ENCODE peak calls at places on chromosomes 5 and 9, in six cellular contexts. L is A549, G is NB4, W is endothelial cell of umbilical vein, N is GM12878, C is HepG2. M is an unnamed sample.
A peak's percentile ranks its signal among the peaks of the same experiment; 100 is the strongest.

GRCh38 chr9:121634800-121635261 is 16.6 kb upstream of the DAB2IP start:
- DNase-seq in L (peak; percentile 46), G (peak; percentile 61), W (peak; percentile 25), N (no peak), C (peak; percentile 57), M (peak; percentile 55)

GRCh38 chr5:168269950-168270349 is 21.5 kb upstream of the WWC1 start:
- DNase-seq in L (peak; percentile 56), G (no peak), W (no peak), N (no peak), C (no peak), M (peak; percentile 29)

GRCh38 chr9:138016406-138017187 is 139.0 kb downstream of the CACNA1B start:
- DNase-seq in L (no peak), G (no peak), W (no peak), N (no peak), C (no peak), M (no peak)

GRCh38 chr5:3177338-3177737 is 418.3 kb upstream of the IRX1 start:
- DNase-seq in L (no peak), G (no peak), W (no peak), N (no peak), C (no peak), M (no peak)

GRCh38 chr9:78314953-78315870 is 18.3 kb downstream of the PSAT1 start:
- DNase-seq in L (no peak), G (no peak), W (peak; percentile 50), N (no peak), C (no peak), M (no peak)

GRCh38 chr5:150787659-150788058 is 9.1 kb downstream of the SMIM3 start:
- DNase-seq in L (no peak), G (peak; percentile 64), W (no peak), N (no peak), C (no peak), M (no peak)

GRCh38 chr9:14433841-14434511 is 120.0 kb upstream of the NFIB start:
- DNase-seq in L (peak; percentile 76), G (peak; percentile 61), W (no peak), N (no peak), C (peak; percentile 20), M (peak; percentile 7)

GRCh38 chr5:42423285-42424152 is at the start of gene GHR:
- DNase-seq in L (peak; percentile 85), G (peak; percentile 33), W (peak; percentile 89), N (no peak), C (peak; percentile 72), M (peak; percentile 66)

GRCh38 chr9:19994296-19994695 is 205.5 kb upstream of the SLC24A2 start:
- DNase-seq in L (no peak), G (no peak), W (no peak), N (no peak), C (no peak), M (no peak)

GRCh38 chr9:110206388-110206787 is 1.6 kb downstream of the C9orf152 start:
- DNase-seq in L (no peak), G (no peak), W (no peak), N (no peak), C (no peak), M (no peak)

GRCh38 chr9:14043491-14043890 is 270.4 kb downstream of the NFIB start:
- DNase-seq in L (no peak), G (no peak), W (no peak), N (no peak), C (no peak), M (no peak)

GRCh38 chr9:95089916-95090791 is 227.4 kb downstream of the FANCC start:
- DNase-seq in L (peak; percentile 46), G (no peak), W (no peak), N (no peak), C (no peak), M (no peak)

GRCh38 chr5:57307516-57307915 is 133.7 kb downstream of the GPBP1 start:
- DNase-seq in L (no peak), G (no peak), W (no peak), N (no peak), C (no peak), M (no peak)

GRCh38 chr5:36733183-36733582 is 126.8 kb downstream of the SLC1A3 start:
- DNase-seq in L (no peak), G (no peak), W (no peak), N (no peak), C (no peak), M (no peak)

GRCh38 chr9:132698989-132699388 is 28.7 kb downstream of the GTF3C4 start:
- DNase-seq in L (no peak), G (no peak), W (peak; percentile 93), N (no peak), C (no peak), M (no peak)

GRCh38 chr9:132697230-132697629 is 27.0 kb downstream of the GTF3C4 start:
- DNase-seq in L (peak; percentile 21), G (no peak), W (no peak), N (no peak), C (no peak), M (no peak)

GRCh38 chr9:132699926-132700325 is 29.7 kb downstream of the GTF3C4 start:
- DNase-seq in L (no peak), G (no peak), W (peak; percentile 35), N (no peak), C (no peak), M (no peak)

GRCh38 chr9:132694144-132694543 is 23.9 kb downstream of the GTF3C4 start:
- DNase-seq in L (peak; percentile 24), G (peak; percentile 61), W (no peak), N (no peak), C (no peak), M (peak; percentile 27)
- TF ChIP-seq MYC in L (no peak), G (no peak), W (no peak), N (no peak), C (no peak), M (no peak)

DNA sequence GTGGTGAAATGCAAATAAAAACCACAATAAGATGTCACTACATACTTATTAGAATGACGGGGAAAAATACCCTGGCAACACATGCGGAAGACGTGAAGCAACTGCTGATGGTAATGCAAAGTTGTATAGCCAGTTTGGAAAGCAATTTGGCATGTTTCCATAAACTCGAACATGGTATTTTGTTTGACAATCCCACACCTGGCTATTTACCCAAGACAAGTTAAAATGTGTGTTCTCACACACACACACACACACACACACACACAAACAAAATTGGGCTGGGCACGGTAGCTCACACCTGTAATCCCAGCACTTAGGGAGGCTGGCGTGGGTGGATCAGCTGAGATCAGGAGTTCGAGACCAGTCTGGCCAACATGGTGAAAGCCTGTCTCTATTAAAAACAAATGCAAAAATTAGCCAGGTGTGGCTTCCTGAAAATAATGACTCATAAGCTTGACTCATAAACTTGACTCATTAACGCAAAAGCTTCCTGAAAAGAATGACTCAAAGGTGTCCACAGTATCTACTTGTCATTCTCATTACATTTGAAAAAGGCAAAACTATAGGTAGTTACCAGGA is 456.5 kb downstream of the CDH18 start:
- DNase-seq in L (no peak), G (no peak), W (no peak), N (no peak), C (no peak), M (no peak)
- TF ChIP-seq MYC in L (no peak), G (no peak), W (no peak), N (no peak), C (no peak), M (no peak)

GRCh38 chr9:113649054-113649453 is 185.5 kb downstream of the RGS3 start:
- DNase-seq in L (no peak), G (no peak), W (peak; percentile 64), N (no peak), C (no peak), M (no peak)

GRCh38 chr9:113649855-113650206 is 186.3 kb downstream of the RGS3 start:
- DNase-seq in L (no peak), G (no peak), W (no peak), N (no peak), C (no peak), M (no peak)

GRCh38 chr9:113651896-113652295 is 188.4 kb downstream of the RGS3 start:
- DNase-seq in L (no peak), G (no peak), W (no peak), N (no peak), C (no peak), M (no peak)

GRCh38 chr9:113648586-113648985 is 185.1 kb downstream of the RGS3 start:
- DNase-seq in L (no peak), G (no peak), W (no peak), N (no peak), C (no peak), M (no peak)

GRCh38 chr9:113650207-113651131 is 186.9 kb downstream of the RGS3 start:
- DNase-seq in L (peak; percentile 78), G (no peak), W (peak; percentile 86), N (no peak), C (peak; percentile 94), M (no peak)
- TF ChIP-seq MYC in L (peak; percentile 23), G (no peak), W (peak; percentile 91), N (no peak), C (peak; percentile 97), M (no peak)

DNA sequence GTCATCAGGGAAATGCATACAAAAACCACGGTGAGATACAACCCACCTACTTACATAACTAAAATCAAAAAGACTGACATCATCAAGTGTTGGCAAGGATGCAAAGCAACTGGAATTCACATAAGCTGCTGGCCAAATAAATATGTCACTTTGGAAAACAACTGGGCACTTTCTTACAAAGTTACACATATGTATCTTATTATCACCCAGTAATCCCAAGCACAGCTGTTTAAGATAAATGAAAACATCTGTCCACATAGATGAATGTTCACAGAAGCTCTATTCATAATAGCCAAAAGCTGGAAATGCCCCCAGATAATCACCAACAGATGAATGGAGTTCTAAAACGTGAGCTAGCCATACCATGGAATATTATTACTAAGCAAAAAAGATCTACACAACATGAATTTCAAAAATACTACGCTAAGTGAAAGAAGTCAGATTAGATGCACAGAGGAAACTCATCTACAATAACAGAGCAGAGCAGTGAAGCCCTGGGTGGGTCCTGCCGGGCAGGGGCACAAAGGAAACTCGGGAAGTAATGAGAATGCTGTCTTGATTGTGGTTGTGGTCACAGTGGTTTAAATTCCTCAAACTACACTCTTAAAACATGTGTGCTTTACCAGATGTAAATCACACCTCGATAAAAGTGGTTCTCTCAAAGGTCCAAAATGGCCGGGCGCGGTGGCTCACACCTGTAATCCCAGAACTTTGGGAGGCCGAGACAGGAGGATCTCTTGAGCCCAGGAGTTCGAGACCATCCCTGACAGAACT is 8.5 kb downstream of the CAMSAP1 start:
- DNase-seq in L (no peak), G (no peak), W (no peak), N (no peak), C (no peak), M (no peak)
- TF ChIP-seq MYC in L (no peak), G (no peak), W (no peak), N (no peak), C (no peak), M (no peak)

GRCh38 chr5:115096034-115096769 is 73.5 kb downstream of the TRIM36 start:
- DNase-seq in L (no peak), G (peak; percentile 6), W (no peak), N (no peak), C (no peak), M (no peak)

GRCh38 chr5:115097236-115097635 is 72.5 kb downstream of the TRIM36 start:
- DNase-seq in L (no peak), G (no peak), W (no peak), N (no peak), C (no peak), M (no peak)

GRCh38 chr5:115100556-115100955 is 69.2 kb downstream of the TRIM36 start:
- DNase-seq in L (no peak), G (no peak), W (no peak), N (no peak), C (no peak), M (no peak)

GRCh38 chr5:115098041-115098702 is 71.5 kb downstream of the TRIM36 start:
- DNase-seq in L (peak; percentile 52), G (peak; percentile 68), W (peak; percentile 52), N (peak; percentile 7), C (peak; percentile 32), M (peak; percentile 30)
- TF ChIP-seq MYC in L (no peak), G (peak; percentile 84), W (no peak), N (no peak), C (no peak), M (no peak)

M was measured in K562.